ENCODE peak calls at places on chromosomes 12 and 14, in ten cellular contexts. One of them, this sample, is unnamed.

GRCh38 chr14:38210168-38210567 is 2.5 kb downstream of the SSTR1 start:
- DNase-seq in Right ventricle myocardium superior: no peak
- DNase-seq in AG04449: no peak
- DNase-seq in amygdala: no peak
- DNase-seq in renal cortical epithelial cell: peak
- DNase-seq in lower leg skin: no peak
- DNase-seq in DMS53: peak
- DNase-seq in astrocyte: no peak
- DNase-seq in amniotic stem cell: no peak
- DNase-seq in left colon: no peak
- DNase-seq in this sample: no peak

GRCh38 chr14:53249059-53249458 is 95.9 kb upstream of the DDHD1 start:
- DNase-seq in Right ventricle myocardium superior: no peak
- DNase-seq in AG04449: no peak
- DNase-seq in amygdala: no peak
- DNase-seq in renal cortical epithelial cell: peak
- DNase-seq in lower leg skin: no peak
- DNase-seq in DMS53: no peak
- DNase-seq in astrocyte: peak
- DNase-seq in amniotic stem cell: no peak
- DNase-seq in left colon: no peak
- DNase-seq in this sample: no peak

GRCh38 chr12:26274441-26275312 is 79.3 kb downstream of the SSPN start:
- DNase-seq in Right ventricle myocardium superior: peak
- DNase-seq in AG04449: peak
- DNase-seq in amygdala: peak
- DNase-seq in renal cortical epithelial cell: peak
- DNase-seq in lower leg skin: peak
- DNase-seq in DMS53: peak
- DNase-seq in astrocyte: peak
- DNase-seq in amniotic stem cell: peak
- DNase-seq in left colon: peak
- DNase-seq in this sample: peak

GRCh38 chr12:100157427-100157821 is 14.8 kb upstream of the BLTP3B start:
- DNase-seq in Right ventricle myocardium superior: no peak
- DNase-seq in AG04449: no peak
- DNase-seq in amygdala: no peak
- DNase-seq in renal cortical epithelial cell: no peak
- DNase-seq in lower leg skin: no peak
- DNase-seq in DMS53: no peak
- DNase-seq in astrocyte: no peak
- DNase-seq in amniotic stem cell: no peak
- DNase-seq in left colon: no peak
- DNase-seq in this sample: no peak

GRCh38 chr14:92846162-92846897 is 52.2 kb downstream of the GOLGA5 start:
- DNase-seq in Right ventricle myocardium superior: no peak
- DNase-seq in AG04449: peak
- DNase-seq in amygdala: no peak
- DNase-seq in renal cortical epithelial cell: peak
- DNase-seq in lower leg skin: no peak
- DNase-seq in DMS53: no peak
- DNase-seq in astrocyte: peak
- DNase-seq in amniotic stem cell: peak
- DNase-seq in left colon: no peak
- DNase-seq in this sample: no peak

GRCh38 chr12:90978117-90978770 is 23.3 kb upstream of the CCER1 start:
- DNase-seq in Right ventricle myocardium superior: no peak
- DNase-seq in AG04449: no peak
- DNase-seq in amygdala: no peak
- DNase-seq in renal cortical epithelial cell: peak
- DNase-seq in lower leg skin: no peak
- DNase-seq in DMS53: peak
- DNase-seq in astrocyte: peak
- DNase-seq in amniotic stem cell: peak
- DNase-seq in left colon: no peak
- DNase-seq in this sample: no peak

GRCh38 chr12:121505513-121505912 is 75.3 kb downstream of the KDM2B start:
- DNase-seq in Right ventricle myocardium superior: no peak
- DNase-seq in AG04449: no peak
- DNase-seq in amygdala: no peak
- DNase-seq in renal cortical epithelial cell: no peak
- DNase-seq in lower leg skin: no peak
- DNase-seq in DMS53: no peak
- DNase-seq in astrocyte: peak
- DNase-seq in amniotic stem cell: no peak
- DNase-seq in left colon: no peak
- DNase-seq in this sample: no peak

GRCh38 chr14:104597576-104597975 is 7.0 kb downstream of the TMEM179 start:
- DNase-seq in Right ventricle myocardium superior: peak
- DNase-seq in AG04449: no peak
- DNase-seq in amygdala: no peak
- DNase-seq in renal cortical epithelial cell: no peak
- DNase-seq in lower leg skin: no peak
- DNase-seq in DMS53: no peak
- DNase-seq in astrocyte: no peak
- DNase-seq in amniotic stem cell: no peak
- DNase-seq in left colon: no peak
- DNase-seq in this sample: no peak

GRCh38 chr12:90120627-90121026 is 412.0 kb upstream of the ATP2B1 start:
- DNase-seq in Right ventricle myocardium superior: no peak
- DNase-seq in AG04449: no peak
- DNase-seq in amygdala: no peak
- DNase-seq in renal cortical epithelial cell: no peak
- DNase-seq in lower leg skin: no peak
- DNase-seq in DMS53: no peak
- DNase-seq in astrocyte: no peak
- DNase-seq in amniotic stem cell: no peak
- DNase-seq in left colon: no peak
- DNase-seq in this sample: no peak

GRCh38 chr12:111645433-111645832 is 40.3 kb downstream of the BRAP start:
- DNase-seq in Right ventricle myocardium superior: no peak
- DNase-seq in AG04449: no peak
- DNase-seq in amygdala: no peak
- DNase-seq in renal cortical epithelial cell: peak
- DNase-seq in lower leg skin: no peak
- DNase-seq in DMS53: peak
- DNase-seq in astrocyte: peak
- DNase-seq in amniotic stem cell: no peak
- DNase-seq in left colon: no peak
- DNase-seq in this sample: peak

GRCh38 chr12:85923767-85924331 is 49.8 kb downstream of the NTS start:
- DNase-seq in Right ventricle myocardium superior: no peak
- DNase-seq in AG04449: peak
- DNase-seq in amygdala: no peak
- DNase-seq in renal cortical epithelial cell: peak
- DNase-seq in lower leg skin: no peak
- DNase-seq in DMS53: peak
- DNase-seq in astrocyte: peak
- DNase-seq in amniotic stem cell: no peak
- DNase-seq in left colon: no peak
- DNase-seq in this sample: no peak

GRCh38 chr14:49879683-49880204 is 13.1 kb upstream of the ARF6 start:
- DNase-seq in Right ventricle myocardium superior: no peak
- DNase-seq in AG04449: no peak
- DNase-seq in amygdala: no peak
- DNase-seq in renal cortical epithelial cell: peak
- DNase-seq in lower leg skin: no peak
- DNase-seq in DMS53: peak
- DNase-seq in astrocyte: peak
- DNase-seq in amniotic stem cell: no peak
- DNase-seq in left colon: peak
- DNase-seq in this sample: no peak

GRCh38 chr12:25276199-25276937 is 25.6 kb upstream of the KRAS start:
- DNase-seq in Right ventricle myocardium superior: no peak
- DNase-seq in AG04449: no peak
- DNase-seq in amygdala: no peak
- DNase-seq in renal cortical epithelial cell: peak
- DNase-seq in lower leg skin: no peak
- DNase-seq in DMS53: peak
- DNase-seq in astrocyte: peak
- DNase-seq in amniotic stem cell: peak
- DNase-seq in left colon: peak
- DNase-seq in this sample: peak

GRCh38 chr14:28673056-28673455 is 93.5 kb upstream of the FOXG1 start:
- DNase-seq in Right ventricle myocardium superior: no peak
- DNase-seq in AG04449: no peak
- DNase-seq in amygdala: no peak
- DNase-seq in renal cortical epithelial cell: no peak
- DNase-seq in lower leg skin: no peak
- DNase-seq in DMS53: no peak
- DNase-seq in astrocyte: peak
- DNase-seq in amniotic stem cell: no peak
- DNase-seq in left colon: no peak
- DNase-seq in this sample: no peak

GRCh38 chr12:57762463-57762862 is 4.4 kb downstream of the CYP27B1 start:
- DNase-seq in Right ventricle myocardium superior: no peak
- DNase-seq in AG04449: no peak
- DNase-seq in amygdala: no peak
- DNase-seq in renal cortical epithelial cell: no peak
- DNase-seq in lower leg skin: no peak
- DNase-seq in DMS53: no peak
- DNase-seq in astrocyte: no peak
- DNase-seq in amniotic stem cell: no peak
- DNase-seq in left colon: no peak
- DNase-seq in this sample: no peak

GRCh38 chr12:102562836-102563425 is 82.6 kb upstream of the IGF1 start:
- DNase-seq in Right ventricle myocardium superior: no peak
- DNase-seq in AG04449: no peak
- DNase-seq in amygdala: no peak
- DNase-seq in renal cortical epithelial cell: no peak
- DNase-seq in lower leg skin: no peak
- DNase-seq in DMS53: peak
- DNase-seq in astrocyte: no peak
- DNase-seq in amniotic stem cell: no peak
- DNase-seq in left colon: no peak
- DNase-seq in this sample: no peak

GRCh38 chr12:68428724-68429580 is 96.8 kb upstream of the MDM1 start:
- DNase-seq in Right ventricle myocardium superior: no peak
- DNase-seq in AG04449: no peak
- DNase-seq in amygdala: no peak
- DNase-seq in renal cortical epithelial cell: peak
- DNase-seq in lower leg skin: no peak
- DNase-seq in DMS53: no peak
- DNase-seq in astrocyte: peak
- DNase-seq in amniotic stem cell: no peak
- DNase-seq in left colon: no peak
- DNase-seq in this sample: no peak

GRCh38 chr12:3655331-3655900 is 97.5 kb downstream of the CRACR2A start:
- DNase-seq in Right ventricle myocardium superior: no peak
- DNase-seq in AG04449: no peak
- DNase-seq in amygdala: no peak
- DNase-seq in renal cortical epithelial cell: no peak
- DNase-seq in lower leg skin: no peak
- DNase-seq in DMS53: peak
- DNase-seq in astrocyte: no peak
- DNase-seq in amniotic stem cell: no peak
- DNase-seq in left colon: no peak
- DNase-seq in this sample: no peak

GRCh38 chr14:74213907-74214803 is 25.1 kb upstream of the VSX2 start:
- DNase-seq in Right ventricle myocardium superior: no peak
- DNase-seq in AG04449: no peak
- DNase-seq in amygdala: no peak
- DNase-seq in renal cortical epithelial cell: no peak
- DNase-seq in lower leg skin: no peak
- DNase-seq in DMS53: no peak
- DNase-seq in astrocyte: no peak
- DNase-seq in amniotic stem cell: no peak
- DNase-seq in left colon: no peak
- DNase-seq in this sample: no peak

GRCh38 chr12:63394994-63395393 is 244.0 kb upstream of the AVPR1A start:
- DNase-seq in Right ventricle myocardium superior: no peak
- DNase-seq in AG04449: no peak
- DNase-seq in amygdala: no peak
- DNase-seq in renal cortical epithelial cell: peak
- DNase-seq in lower leg skin: no peak
- DNase-seq in DMS53: no peak
- DNase-seq in astrocyte: no peak
- DNase-seq in amniotic stem cell: no peak
- DNase-seq in left colon: no peak
- DNase-seq in this sample: no peak

GRCh38 chr14:69540654-69541335 is 33.9 kb downstream of the CCDC177 start:
- DNase-seq in Right ventricle myocardium superior: no peak
- DNase-seq in AG04449: no peak
- DNase-seq in amygdala: no peak
- DNase-seq in renal cortical epithelial cell: no peak
- DNase-seq in lower leg skin: no peak
- DNase-seq in DMS53: no peak
- DNase-seq in astrocyte: no peak
- DNase-seq in amniotic stem cell: no peak
- DNase-seq in left colon: no peak
- DNase-seq in this sample: no peak

GRCh38 chr12:45292486-45293195 is 76.7 kb downstream of the ANO6 start:
- DNase-seq in Right ventricle myocardium superior: peak
- DNase-seq in AG04449: no peak
- DNase-seq in amygdala: no peak
- DNase-seq in renal cortical epithelial cell: no peak
- DNase-seq in lower leg skin: no peak
- DNase-seq in DMS53: no peak
- DNase-seq in astrocyte: no peak
- DNase-seq in amniotic stem cell: no peak
- DNase-seq in left colon: peak
- DNase-seq in this sample: no peak

GRCh38 chr14:89858084-89858483 is 96.4 kb downstream of the EFCAB11 start:
- DNase-seq in Right ventricle myocardium superior: no peak
- DNase-seq in AG04449: no peak
- DNase-seq in amygdala: no peak
- DNase-seq in renal cortical epithelial cell: no peak
- DNase-seq in lower leg skin: no peak
- DNase-seq in DMS53: no peak
- DNase-seq in astrocyte: peak
- DNase-seq in amniotic stem cell: no peak
- DNase-seq in left colon: no peak
- DNase-seq in this sample: no peak

GRCh38 chr12:18171571-18171970 is 81.6 kb upstream of the RERGL start:
- DNase-seq in Right ventricle myocardium superior: no peak
- DNase-seq in AG04449: no peak
- DNase-seq in amygdala: no peak
- DNase-seq in renal cortical epithelial cell: no peak
- DNase-seq in lower leg skin: no peak
- DNase-seq in DMS53: no peak
- DNase-seq in astrocyte: peak
- DNase-seq in amniotic stem cell: no peak
- DNase-seq in left colon: no peak
- DNase-seq in this sample: no peak

GRCh38 chr12:17015501-17015900 is 409.5 kb upstream of the LMO3 start:
- DNase-seq in Right ventricle myocardium superior: no peak
- DNase-seq in AG04449: no peak
- DNase-seq in amygdala: no peak
- DNase-seq in renal cortical epithelial cell: no peak
- DNase-seq in lower leg skin: no peak
- DNase-seq in DMS53: no peak
- DNase-seq in astrocyte: no peak
- DNase-seq in amniotic stem cell: no peak
- DNase-seq in left colon: no peak
- DNase-seq in this sample: no peak

GRCh38 chr12:124433906-124434305 is 133.5 kb downstream of the NCOR2 start:
- DNase-seq in Right ventricle myocardium superior: no peak
- DNase-seq in AG04449: no peak
- DNase-seq in amygdala: no peak
- DNase-seq in renal cortical epithelial cell: no peak
- DNase-seq in lower leg skin: no peak
- DNase-seq in DMS53: no peak
- DNase-seq in astrocyte: no peak
- DNase-seq in amniotic stem cell: no peak
- DNase-seq in left colon: no peak
- DNase-seq in this sample: no peak

GRCh38 chr12:120977531-120978295 is 630 bp upstream of the HNF1A start:
- DNase-seq in Right ventricle myocardium superior: no peak
- DNase-seq in AG04449: no peak
- DNase-seq in amygdala: no peak
- DNase-seq in renal cortical epithelial cell: no peak
- DNase-seq in lower leg skin: no peak
- DNase-seq in DMS53: peak
- DNase-seq in astrocyte: no peak
- DNase-seq in amniotic stem cell: no peak
- DNase-seq in left colon: no peak
- DNase-seq in this sample: no peak

GRCh38 chr12:32198555-32198954 is 91.9 kb downstream of the BICD1 start:
- DNase-seq in Right ventricle myocardium superior: no peak
- DNase-seq in AG04449: no peak
- DNase-seq in amygdala: no peak
- DNase-seq in renal cortical epithelial cell: peak
- DNase-seq in lower leg skin: no peak
- DNase-seq in DMS53: no peak
- DNase-seq in astrocyte: peak
- DNase-seq in amniotic stem cell: no peak
- DNase-seq in left colon: no peak
- DNase-seq in this sample: no peak

This sample was measured in lung.